ENCODE peak calls at places on chromosomes 12 and 14, in ten cellular contexts. Z is activated T-cell treated with anti-CD3 and anti-CD28 coated beads, Interleukin-2, amount 50 U/mL, for 72 hours; Q is activated T-helper 1 cell treated with anti-CD3 and anti-CD28 coated beads, Interleukin-12 subunit alpha, Interleukin-12 subunit beta, Interleukin-2, Interleukin-4 antibody, amounts not matched to agents 30 ng/mL and 10 ng/mL and 1 ng/mL, durations not matched to agents 14 hours and 24 hours and 36 hours; N is M059J; S is T follicular helper cell; M is T-helper 1 cell; E is HTR-8/SVneo; U is brain microvascular endothelial cell; O is effector CD4-positive, alpha-beta T cell; J is EH. D is an unnamed sample.

GRCh38 chr12:88153959-88154358 is 11.9 kb downstream of the TMTC3 start:
- DNase-seq in S (no peak), E (no peak), Q (no peak), N (peak; percentile 48), M (no peak), J (peak; percentile 61), Z (no peak), O (no peak), U (peak; percentile 27), D (peak; percentile 76)

GRCh38 chr12:28099862-28100261 is 90.4 kb upstream of the CCDC91 start:
- DNase-seq in Q (no peak), O (no peak), Z (no peak), M (no peak), U (no peak), N (no peak), E (no peak), J (no peak), S (no peak), D (no peak)

GRCh38 chr14:32370720-32371119 is 41.6 kb downstream of the AKAP6 start:
- DNase-seq in M (no peak), Z (no peak), Q (no peak), U (no peak), N (peak; percentile 78), J (peak; percentile 87), S (no peak), O (no peak), E (peak; percentile 37), D (peak; percentile 91)

GRCh38 chr12:38639625-38640024 is 265.8 kb downstream of the CPNE8 start:
- DNase-seq in U (no peak), Z (no peak), N (peak; percentile 41), Q (no peak), O (no peak), S (no peak), E (no peak), M (no peak), J (no peak), D (no peak)

GRCh38 chr12:7017870-7018349 is 366 bp downstream of the LPCAT3 start:
- DNase-seq in M (no peak), U (peak; percentile 4), N (no peak), Q (no peak), Z (no peak), E (no peak), J (no peak), S (no peak), O (no peak), D (no peak)

GRCh38 chr12:133106253-133106652 is 23.8 kb downstream of the ZNF891 start:
- DNase-seq in N (peak; percentile 7), M (no peak), E (no peak), S (no peak), U (no peak), Q (no peak), J (peak; percentile 14), O (no peak), Z (no peak), D (peak; percentile 5)

GRCh38 chr12:112549031-112549430 is 130.3 kb downstream of the PTPN11 start:
- DNase-seq in S (no peak), E (no peak), M (no peak), Z (no peak), J (no peak), N (no peak), O (no peak), Q (no peak), U (no peak), D (no peak)

GRCh38 chr14:95483843-95484165 is 32.6 kb downstream of the SYNE3 start:
- DNase-seq in U (no peak), M (no peak), E (no peak), O (no peak), Q (no peak), J (no peak), N (no peak), S (no peak), Z (no peak), D (no peak)

GRCh38 chr14:71720978-71721624 is 211.1 kb upstream of the RGS6 start:
- DNase-seq in M (no peak), J (peak; percentile 84), Z (peak; percentile 23), O (no peak), S (no peak), Q (no peak), E (peak; percentile 83), N (peak; percentile 65), U (peak; percentile 82), D (peak; percentile 87)

GRCh38 chr14:100723135-100723883 is 3.4 kb upstream of the DLK1 start:
- DNase-seq in Q (no peak), J (no peak), E (no peak), S (no peak), M (no peak), U (no peak), Z (no peak), O (no peak), N (no peak), D (no peak)